ENCODE peak calls at places on chromosomes 6 and 20, in five cellular contexts. R is fibroblast of lung; F is mesendoderm; X is skeletal muscle cell; N is effector memory CD4-positive, alpha-beta T cell. O is an unnamed sample.

GRCh38 chr20:20213722-20214121 is 154.2 kb upstream of the INSM1 start:
- DNase-seq in R (no peak), F (no peak), X (no peak), N (no peak), O (no peak)

GRCh38 chr6:17042422-17043147 is 59.3 kb upstream of the STMND1 start:
- DNase-seq in R (peak), F (peak), X (no peak), N (no peak), O (no peak)

GRCh38 chr20:1825492-1825891 is 69.7 kb upstream of the SIRPA start:
- DNase-seq in R (peak), F (no peak), X (peak), N (no peak), O (no peak)

GRCh38 chr20:35576816-35577215 is 34.9 kb downstream of the ERGIC3 start:
- DNase-seq in R (no peak), F (no peak), X (no peak), N (no peak), O (no peak)

GRCh38 chr20:62898970-62899632 is 27.2 kb downstream of the DIDO1 start:
- DNase-seq in R (no peak), F (peak), X (no peak), N (no peak), O (no peak)

GRCh38 chr6:52416629-52417151 is 3.5 kb upstream of the EFHC1 start:
- DNase-seq in R (peak), F (peak), X (no peak), N (no peak), O (no peak)

GRCh38 chr6:53359843-53360834 is 11.4 kb upstream of the ELOVL5 start:
- DNase-seq in R (peak), F (peak), X (no peak), N (no peak), O (no peak)

GRCh38 chr6:40798069-40798770 is 211.1 kb upstream of the LRFN2 start:
- DNase-seq in R (no peak), F (peak), X (no peak), N (no peak), O (no peak)

GRCh38 chr6:96089173-96089572 is 73.4 kb downstream of the FUT9 start:
- DNase-seq in R (no peak), F (peak), X (no peak), N (no peak), O (peak)

GRCh38 chr6:36599791-36600209 is 5.6 kb downstream of the SRSF3 start:
- DNase-seq in R (peak), F (peak), X (no peak), N (peak), O (no peak)

GRCh38 chr20:52864895-52865590 is 107.1 kb upstream of the TSHZ2 start:
- DNase-seq in R (no peak), F (no peak), X (no peak), N (no peak), O (no peak)
- H3K4me3 ChIP-seq in R (no peak), F (no peak), X (no peak), N (no peak), O (no peak)

DNA sequence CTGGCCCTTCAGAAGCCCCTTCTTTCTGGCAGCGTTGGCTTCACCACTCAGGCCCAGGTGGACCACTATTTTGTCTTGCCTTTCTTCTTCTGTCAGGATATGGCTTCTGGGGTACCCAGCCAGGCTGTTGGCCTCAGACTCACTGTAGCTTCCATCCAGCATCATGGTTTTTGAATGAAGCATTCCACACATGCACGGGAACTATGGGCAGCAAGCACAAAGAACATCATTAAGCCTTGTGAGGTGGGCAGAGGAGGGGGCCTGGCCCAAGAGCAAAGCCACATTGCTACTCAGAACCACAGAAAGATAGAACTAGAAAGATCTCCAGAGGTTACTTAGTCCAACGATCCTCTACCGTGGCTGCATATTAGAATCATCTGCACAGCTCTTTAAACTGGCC is 40.6 kb upstream of the GABRR1 start:
- DNase-seq in R (no peak), F (no peak), X (no peak), N (no peak), O (no peak)
- H3K4me3 ChIP-seq in R (no peak), F (no peak), X (no peak), N (no peak), O (no peak)

GRCh38 chr6:88641178-88641903 is 322.1 kb downstream of the RNGTT start:
- DNase-seq in R (peak), F (no peak), X (no peak), N (no peak), O (no peak)
- H3K4me3 ChIP-seq in R (no peak), F (no peak), X (no peak), N (no peak), O (no peak)

GRCh38 chr6:144217797-144218196 is 67.3 kb upstream of the UTRN start:
- DNase-seq in R (no peak), F (no peak), X (no peak), N (no peak), O (no peak)
- H3K4me3 ChIP-seq in R (no peak), F (no peak), X (no peak), N (no peak), O (no peak)

GRCh38 chr20:61435823-61436220 is 183.8 kb downstream of the CDH4 start:
- DNase-seq in R (no peak), F (no peak), X (no peak), N (no peak), O (no peak)
- H3K4me3 ChIP-seq in R (no peak), F (no peak), X (no peak), N (no peak), O (no peak)

DNA sequence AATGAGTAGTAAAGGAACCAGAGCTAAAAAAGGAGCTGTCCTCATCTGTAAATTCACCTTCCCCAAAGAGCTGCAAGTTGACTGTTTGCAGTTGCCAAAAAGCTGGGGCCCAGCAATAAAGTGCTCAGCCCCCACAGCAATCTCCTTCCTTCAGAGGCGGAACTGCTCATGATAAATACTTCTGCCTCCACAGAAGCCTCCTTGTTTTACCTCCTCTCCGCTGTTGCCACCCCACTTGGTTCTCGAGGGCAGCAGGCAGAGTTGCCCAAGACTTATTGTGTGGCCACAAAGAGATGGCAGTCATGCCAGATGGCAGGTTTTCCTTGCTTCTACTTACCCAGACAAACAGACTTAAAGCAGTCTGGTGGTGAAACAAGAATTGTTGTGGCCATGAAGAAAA is 66.3 kb downstream of the SLX4IP start:
- DNase-seq in R (no peak), F (no peak), X (no peak), N (no peak), O (no peak)
- H3K4me3 ChIP-seq in R (no peak), F (no peak), X (peak), N (peak), O (peak)

GRCh38 chr20:59790388-59790787 is 143.0 kb downstream of the SYCP2 start:
- DNase-seq in R (no peak), F (no peak), X (no peak), N (no peak), O (no peak)
- H3K4me3 ChIP-seq in R (no peak), F (no peak), X (no peak), N (no peak), O (no peak)

GRCh38 chr6:155455766-155456165 is at the start of gene NOX3:
- DNase-seq in R (no peak), F (peak), X (no peak), N (no peak), O (no peak)

GRCh38 chr6:155466546-155466945 is 10.9 kb upstream of the NOX3 start:
- DNase-seq in R (no peak), F (no peak), X (peak), N (no peak), O (no peak)

GRCh38 chr6:155461636-155462035 is 6.0 kb upstream of the NOX3 start:
- DNase-seq in R (peak), F (no peak), X (no peak), N (no peak), O (no peak)
- H3K4me3 ChIP-seq in R (peak), F (no peak), X (no peak), N (no peak), O (no peak)

GRCh38 chr6:42142118-42142835 is at the start of gene C6orf132:
- DNase-seq in R (peak), F (peak), X (no peak), N (no peak), O (no peak)
- H3K4me3 ChIP-seq in R (peak), F (peak), X (peak), N (peak), O (peak)

GRCh38 chr6:3530515-3530914 is 73.7 kb upstream of the SLC22A23 start:
- DNase-seq in R (no peak), F (no peak), X (no peak), N (no peak), O (no peak)
- H3K4me3 ChIP-seq in R (no peak), F (no peak), X (no peak), N (no peak), O (no peak)

O was measured in astrocyte of the cerebellum.